ENCODE peak calls at places on chromosomes 16 and 17, in four cellular contexts. J, B, A and X are unnamed samples.

GRCh38 chr16:65867276-65867990 is 499.1 kb upstream of the CDH5 start:
- DNase-seq in J (no peak), B (no peak), A (no peak), X (peak; percentile 64)

GRCh38 chr16:57970971-57971370 is at the start of gene CNGB1:
- DNase-seq in J (no peak), B (no peak), A (no peak), X (no peak)

GRCh38 chr17:20159406-20160075 is 150.4 kb downstream of the SPECC1 start:
- DNase-seq in J (peak; percentile 27), B (no peak), A (no peak), X (no peak)

GRCh38 chr17:2171725-2172446 is 117.0 kb downstream of the HIC1 start:
- DNase-seq in J (peak; percentile 99), B (no peak), A (no peak), X (peak; percentile 66)

GRCh38 chr17:29292071-29292991 is 1.6 kb downstream of the NUFIP2 start:
- DNase-seq in J (peak; percentile 15), B (peak; percentile 61), A (peak; percentile 61), X (peak; percentile 63)

GRCh38 chr17:4691686-4692085 is 12.3 kb downstream of the PELP1 start:
- DNase-seq in J (peak; percentile 23), B (no peak), A (no peak), X (no peak)

GRCh38 chr16:3797904-3798811 is 80.8 kb upstream of the TRAP1 start:
- DNase-seq in J (no peak), B (no peak), A (no peak), X (peak; percentile 32)

GRCh38 chr17:77470800-77471733 is 330.3 kb downstream of the SEC14L1 start:
- DNase-seq in J (peak; percentile 43), B (peak; percentile 86), A (no peak), X (peak; percentile 97)

GRCh38 chr17:81160306-81160705 is 5.0 kb upstream of the PVALEF start:
- DNase-seq in J (no peak), B (no peak), A (no peak), X (no peak)

GRCh38 chr17:30942311-30943079 is 20.8 kb downstream of the ADAP2 start:
- DNase-seq in J (peak; percentile 62), B (no peak), A (no peak), X (no peak)

GRCh38 chr16:69709456-69710084 is 16.8 kb downstream of the NQO1 start:
- DNase-seq in J (peak; percentile 73), B (no peak), A (peak; percentile 38), X (peak; percentile 63)

GRCh38 chr16:68732068-68732680 is 4.9 kb upstream of the CDH1 start:
- DNase-seq in J (no peak), B (peak; percentile 82), A (peak; percentile 63), X (peak; percentile 88)

GRCh38 chr17:77352996-77353395 is 212.2 kb downstream of the SEC14L1 start:
- DNase-seq in J (no peak), B (no peak), A (no peak), X (no peak)

GRCh38 chr17:60535382-60536279 is 9.6 kb upstream of the APPBP2 start:
- DNase-seq in J (peak; percentile 98), B (no peak), A (no peak), X (no peak)

GRCh38 chr17:47733414-47734288 is 615 bp downstream of the TBX21 start:
- DNase-seq in J (no peak), B (peak; percentile 53), A (no peak), X (peak; percentile 25)

GRCh38 chr16:4272114-4272954 is 489 bp downstream of the TFAP4 start:
- DNase-seq in J (no peak), B (peak; percentile 62), A (peak; percentile 69), X (peak; percentile 72)

GRCh38 chr16:49443576-49443975 is 70.0 kb downstream of the C16orf78 start:
- DNase-seq in J (no peak), B (no peak), A (no peak), X (no peak)

GRCh38 chr17:40074175-40074512 is 11.4 kb downstream of the THRA start:
- DNase-seq in J (no peak), B (no peak), A (no peak), X (no peak)

GRCh38 chr16:53712065-53712464 is 8.1 kb downstream of the FTO start:
- DNase-seq in J (no peak), B (no peak), A (no peak), X (no peak)

DNA sequence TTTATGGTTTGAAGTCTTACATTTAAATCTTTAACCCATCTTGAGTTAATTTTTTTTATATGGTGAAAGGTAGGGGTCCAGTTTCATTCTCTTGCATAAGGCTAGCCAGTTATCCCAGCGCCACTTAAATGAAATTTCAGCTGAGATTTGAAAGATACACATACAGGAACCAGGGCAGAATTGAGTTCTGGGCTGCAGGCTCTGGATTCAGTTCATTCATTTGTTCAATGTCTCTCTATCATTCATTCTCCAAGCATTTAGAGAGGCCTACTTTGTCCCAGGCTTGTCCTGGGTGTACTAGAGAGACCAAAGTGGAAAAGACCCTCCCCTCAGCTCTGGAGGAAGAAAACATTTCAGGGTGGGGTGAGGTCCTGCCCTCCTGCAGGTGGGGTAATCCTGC is 577 bp upstream of the TRIM72 start:
- DNase-seq in J (no peak), B (no peak), A (no peak), X (no peak)
- H4K5ac ChIP-seq in J (no peak overlapping the region), B (no peak overlapping the region), A (no peak overlapping the region), X (no peak overlapping the region)

DNA sequence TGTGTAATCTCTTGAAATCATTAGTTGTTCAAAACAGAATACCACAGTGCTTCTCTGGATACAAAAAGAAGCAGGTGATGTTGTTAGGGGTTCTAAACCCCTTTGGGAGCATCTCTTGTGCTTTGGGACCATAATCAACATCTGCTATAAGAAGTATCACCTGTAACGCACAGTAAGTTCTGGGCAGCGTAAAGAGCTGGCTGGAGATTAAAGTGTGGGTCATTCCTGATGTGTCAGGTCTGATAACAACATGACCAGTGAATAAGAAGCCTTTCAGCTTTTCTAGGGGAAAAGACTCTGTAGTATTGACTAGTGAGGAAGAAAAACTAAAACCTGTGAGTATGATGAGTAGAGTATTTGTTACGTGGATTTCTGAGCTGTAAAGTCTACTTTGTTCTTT is 151.4 kb downstream of the TANC2 start:
- DNase-seq in J (no peak), B (no peak), A (no peak), X (no peak)
- H3K9ac ChIP-seq in J (no peak overlapping the region), B (no peak overlapping the region), A (no peak overlapping the region), X (no peak overlapping the region)

GRCh38 chr16:18938986-18939385 is 12.8 kb upstream of the SMG1 start:
- DNase-seq in J (no peak), B (no peak), A (no peak), X (no peak)

GRCh38 chr16:18932243-18932997 is 6.2 kb upstream of the SMG1 start:
- DNase-seq in J (peak; percentile 43), B (no peak), A (no peak), X (no peak)

GRCh38 chr16:18933501-18933900 is 7.3 kb upstream of the SMG1 start:
- DNase-seq in J (no peak), B (no peak), A (no peak), X (no peak)

GRCh38 chr16:18937390-18937789 is 11.2 kb upstream of the SMG1 start:
- DNase-seq in J (no peak), B (no peak), A (no peak), X (no peak)

GRCh38 chr16:18936727-18937340 is 10.6 kb upstream of the SMG1 start:
- DNase-seq in J (no peak), B (no peak), A (no peak), X (no peak)
- H4K5ac ChIP-seq in J (no peak overlapping the region), B (no peak overlapping the region), A (no peak overlapping the region), X (no peak overlapping the region)

DNA sequence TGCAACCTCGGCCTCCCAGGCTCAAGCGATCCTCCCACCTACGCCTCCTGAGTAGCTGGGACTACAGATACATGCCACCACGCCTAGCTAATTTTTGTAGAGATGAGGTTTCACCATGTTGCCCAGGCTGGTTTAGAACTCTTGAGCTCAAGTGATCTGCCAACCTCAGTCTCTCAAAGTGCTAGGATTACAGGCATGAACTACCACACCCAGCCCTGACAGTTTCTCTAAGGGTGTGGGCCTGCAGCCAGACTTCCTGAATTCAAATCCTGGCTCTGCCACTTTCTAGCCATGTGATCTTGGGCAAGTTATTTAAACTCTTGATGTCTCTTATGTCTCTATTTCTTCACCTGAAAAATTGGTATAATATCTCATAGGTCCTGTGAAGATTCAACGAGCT is 5.6 kb downstream of the CUEDC1 start:
- DNase-seq in J (no peak), B (no peak), A (no peak), X (no peak)
- H3K9ac ChIP-seq in J (peak overlapping the region; percentile 2), B (no peak overlapping the region), A (no peak overlapping the region), X (no peak overlapping the region)

GRCh38 chr16:86554599-86554916 is 477 bp downstream of the MTHFSD start:
- DNase-seq in J (no peak), B (no peak), A (no peak), X (peak; percentile 34)

GRCh38 chr16:86556576-86556975 is 1.5 kb upstream of the MTHFSD start:
- DNase-seq in J (no peak), B (no peak), A (no peak), X (no peak)

GRCh38 chr16:86554917-86555762 is at the start of gene MTHFSD:
- DNase-seq in J (peak; percentile 91), B (peak; percentile 92), A (peak; percentile 99), X (peak; percentile 95)

GRCh38 chr16:86557587-86557986 is 2.6 kb upstream of the MTHFSD start:
- DNase-seq in J (no peak), B (no peak), A (no peak), X (no peak)

GRCh38 chr16:86555763-86556130 is 712 bp upstream of the MTHFSD start:
- DNase-seq in J (no peak), B (no peak), A (no peak), X (no peak)
- H4K5ac ChIP-seq in J (peak overlapping the region; percentile 98), B (peak overlapping the region; percentile 31), A (peak overlapping the region; percentile 60), X (no peak overlapping the region)

DNA sequence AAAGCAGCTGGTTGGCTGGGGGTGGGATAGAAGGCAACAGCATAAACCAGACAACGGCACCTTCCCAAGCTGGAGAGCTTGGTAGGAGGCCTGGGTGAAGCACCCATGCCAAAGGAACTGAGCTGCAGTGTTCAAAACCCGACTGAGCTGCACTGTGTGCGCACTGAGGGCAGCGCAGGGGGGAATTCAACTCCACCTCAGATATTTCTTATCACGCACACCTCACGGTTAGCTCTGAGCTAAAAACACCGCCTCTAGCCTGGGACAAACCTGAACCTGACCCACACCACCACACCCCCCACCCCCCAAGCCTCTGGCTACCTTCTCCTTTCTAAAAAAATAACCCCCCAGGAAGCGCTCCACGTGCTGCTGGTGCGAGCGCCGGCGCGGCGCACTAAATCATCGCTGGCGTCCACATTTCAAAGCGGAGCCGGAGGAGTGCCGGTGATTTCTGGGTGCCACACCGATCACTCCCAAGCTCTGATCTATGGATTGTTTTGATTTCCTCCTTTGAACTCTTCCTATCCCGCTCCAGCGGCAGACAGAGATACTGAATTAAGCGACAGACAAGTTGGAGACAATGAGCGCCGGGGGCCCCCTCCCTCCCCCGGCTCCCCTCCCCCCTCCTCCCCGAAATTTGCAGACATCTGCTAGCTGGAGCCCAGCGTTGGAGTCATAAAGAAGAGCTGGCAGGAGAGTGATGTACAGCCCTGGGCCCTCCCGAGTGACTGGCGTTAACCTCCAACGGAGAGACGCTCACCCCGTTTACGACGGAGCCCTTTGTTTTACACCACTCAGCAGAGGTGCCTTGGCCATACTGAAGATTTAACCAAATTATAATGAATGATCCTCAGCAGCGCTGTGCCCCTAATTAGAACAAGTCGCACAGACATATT is 85.0 kb downstream of the NOG start:
- DNase-seq in J (no peak), B (peak; percentile 55), A (peak; percentile 56), X (peak; percentile 61)
- H3K9ac ChIP-seq in J (peak overlapping the region; percentile 48), B (no peak overlapping the region), A (no peak overlapping the region), X (peak overlapping the region; percentile 60)

GRCh38 chr16:67431805-67432476 is 1.0 kb downstream of the HSD11B2 start:
- DNase-seq in J (no peak), B (peak; percentile 74), A (no peak), X (peak; percentile 63)
- H4K5ac ChIP-seq in J (no peak overlapping the region), B (no peak overlapping the region), A (peak overlapping the region; percentile 57), X (no peak overlapping the region)